ENCODE peak calls at places on chromosomes 11 and 22, in four cellular contexts. X, N, T and D are unnamed samples.

GRCh38 chr11:102788334-102789035 is 8.1 kb upstream of the MMP10 start:
- DNase-seq in N (peak; percentile 56), X (no peak), T (no peak), D (no peak)

GRCh38 chr22:37157516-37158289 is 8.0 kb upstream of the IL2RB start:
- DNase-seq in N (peak; percentile 61), X (no peak), T (peak; percentile 16), D (no peak)

GRCh38 chr11:106724293-106724892 is 293.9 kb downstream of the GUCY1A2 start:
- DNase-seq in N (peak; percentile 89), T (peak; percentile 72), X (no peak), D (no peak)

GRCh38 chr22:18156878-18157713 is 7.1 kb downstream of the USP18 start:
- DNase-seq in T (peak; percentile 86), N (peak; percentile 67), X (peak; percentile 47), D (no peak)

GRCh38 chr11:55994525-55994924 is at the start of gene OR5F1:
- DNase-seq in T (no peak), N (no peak), X (no peak), D (no peak)

GRCh38 chr11:44327730-44328691 is 18.1 kb upstream of the ALX4 start:
- DNase-seq in X (no peak), N (no peak), T (no peak), D (no peak)

GRCh38 chr11:35683728-35684339 is 21.3 kb downstream of the TRIM44 start:
- DNase-seq in T (no peak), X (no peak), N (peak; percentile 53), D (no peak)

GRCh38 chr11:2412323-2412722 is 11.8 kb downstream of the TSSC4 start:
- DNase-seq in X (no peak), T (no peak), N (no peak), D (no peak)

GRCh38 chr22:50701428-50702154 is 29.0 kb downstream of the SHANK3 start:
- DNase-seq in T (no peak), X (no peak), N (no peak), D (no peak)

GRCh38 chr11:58787903-58788302 is 56.2 kb upstream of the GLYAT start:
- DNase-seq in T (no peak), X (no peak), N (peak; percentile 36), D (no peak)

GRCh38 chr11:86990520-86990919 is 35.3 kb upstream of the FZD4 start:
- DNase-seq in X (no peak), T (peak; percentile 54), N (peak; percentile 82), D (no peak)

GRCh38 chr11:114846040-114846791 is 167.9 kb downstream of the NXPE2 start:
- DNase-seq in N (no peak), T (peak; percentile 3), X (no peak), D (no peak)

GRCh38 chr11:134988495-134988894 is 576.5 kb upstream of the B3GAT1 start:
- DNase-seq in T (no peak), X (no peak), N (no peak), D (no peak)

GRCh38 chr11:16958833-16959232 is 55.4 kb downstream of the PLEKHA7 start:
- DNase-seq in T (no peak), N (no peak), X (no peak), D (no peak)

GRCh38 chr22:26174280-26174679 is 5.0 kb downstream of the SEZ6L start:
- DNase-seq in X (no peak), T (no peak), N (no peak), D (no peak)

GRCh38 chr22:36443198-36443770 is 38.2 kb downstream of the TXN2 start:
- DNase-seq in N (peak; percentile 53), X (no peak), T (no peak), D (no peak)

GRCh38 chr11:3989891-3990290 is 104.7 kb upstream of the RRM1 start:
- DNase-seq in T (no peak), X (no peak), N (no peak), D (no peak)

GRCh38 chr11:36594316-36594989 is at the start of gene IFTAP:
- DNase-seq in N (peak; percentile 94), T (peak; percentile 94), X (peak; percentile 8), D (peak; percentile 4)

GRCh38 chr11:132202621-132203020 is 832.2 kb downstream of the NTM start:
- DNase-seq in N (no peak), T (no peak), X (no peak), D (no peak)

GRCh38 chr22:27431896-27432295 is 369.7 kb downstream of the MN1 start:
- DNase-seq in X (no peak), N (peak; percentile 27), T (no peak), D (no peak)

GRCh38 chr11:96741068-96741467 is 351.3 kb downstream of the JRKL start:
- DNase-seq in T (peak; percentile 47), N (no peak), X (no peak), D (no peak)

GRCh38 chr11:10139656-10140055 is 154.4 kb downstream of the SBF2 start:
- DNase-seq in N (peak; percentile 79), T (peak; percentile 91), X (no peak), D (no peak)

GRCh38 chr11:60343094-60343704 is 16.1 kb downstream of the MS4A6E start:
- DNase-seq in X (no peak), N (peak; percentile 3), T (peak; percentile 8), D (no peak)

GRCh38 chr11:126655807-126656128 is 300.3 kb downstream of the ST3GAL4 start:
- DNase-seq in X (no peak), T (peak; percentile 21), N (no peak), D (no peak)

GRCh38 chr11:73170140-73170539 is 28.0 kb upstream of the FCHSD2 start:
- DNase-seq in T (no peak), X (no peak), N (no peak), D (no peak)

GRCh38 chr22:20607157-20607907 is 99.9 kb downstream of the MED15 start:
- DNase-seq in X (no peak), N (no peak), T (no peak), D (no peak)

GRCh38 chr22:45604239-45604711 is 67.4 kb upstream of the ATXN10 start:
- DNase-seq in N (peak; percentile 35), T (no peak), X (no peak), D (no peak)

GRCh38 chr11:6545917-6546605 is 49.0 kb downstream of the DNHD1 start:
- DNase-seq in N (no peak), T (no peak), X (no peak), D (no peak)

GRCh38 chr11:60750911-60751310 is 5.8 kb upstream of the MS4A15 start:
- DNase-seq in N (no peak), T (no peak), X (no peak), D (no peak)

GRCh38 chr11:70568504-70569172 is 170.3 kb downstream of the CTTN start:
- DNase-seq in T (peak; percentile 76), N (no peak), X (no peak), D (no peak)

GRCh38 chr11:27468209-27468608 is 4.4 kb downstream of the LGR4 start:
- DNase-seq in N (peak; percentile 89), T (peak; percentile 94), X (no peak), D (no peak)

GRCh38 chr11:23846902-23847422 is 649.9 kb upstream of the LUZP2 start:
- DNase-seq in N (no peak), X (no peak), T (peak; percentile 49), D (no peak)

GRCh38 chr11:12224537-12224893 is 114.1 kb downstream of the MICAL2 start:
- DNase-seq in N (peak; percentile 46), T (peak; percentile 94), X (peak; percentile 70), D (peak; percentile 19)

GRCh38 chr11:6498121-6498520 is 1.0 kb downstream of the DNHD1 start:
- DNase-seq in X (no peak), N (no peak), T (peak; percentile 32), D (no peak)

GRCh38 chr11:69916806-69917387 is 97.7 kb upstream of the FGF3 start:
- DNase-seq in T (no peak), X (no peak), N (no peak), D (no peak)

GRCh38 chr11:134250675-134251074 is 2.5 kb downstream of the THYN1 start:
- DNase-seq in N (no peak), X (no peak), T (no peak), D (no peak)

GRCh38 chr11:1669546-1670218 is 27.3 kb upstream of the KRTAP5-6 start:
- DNase-seq in N (no peak), X (no peak), T (no peak), D (no peak)

GRCh38 chr22:33918676-33919590 is 1.3 kb downstream of the LARGE1 start:
- DNase-seq in N (no peak), X (no peak), T (peak; percentile 20), D (no peak)